ENCODE peak calls at places on chromosomes 13 and 19, in seven cellular contexts. One of them, this sample, is unnamed.

GRCh38 chr19:40147693-40148347 is 43.4 kb upstream of the MAP3K10 start:
- DNase-seq in lower lobe of right lung: no peak
- DNase-seq in GM23338: peak; percentile 8
- DNase-seq in tibial nerve: no peak
- DNase-seq in fibroblast of the aortic adventitia: peak; percentile 83
- DNase-seq in BE2C: no peak
- DNase-seq in lung: no peak
- DNase-seq in this sample: no peak

GRCh38 chr13:40315416-40316064 is 350.9 kb downstream of the FOXO1 start:
- DNase-seq in GM23338: no peak
- DNase-seq in lower lobe of right lung: no peak
- DNase-seq in tibial nerve: no peak
- DNase-seq in lung: no peak
- DNase-seq in fibroblast of the aortic adventitia: no peak
- DNase-seq in BE2C: no peak
- DNase-seq in this sample: no peak

GRCh38 chr13:88085036-88085435 is 413.9 kb downstream of the SLITRK5 start:
- DNase-seq in tibial nerve: no peak
- DNase-seq in lower lobe of right lung: no peak
- DNase-seq in GM23338: no peak
- DNase-seq in BE2C: no peak
- DNase-seq in lung: no peak
- DNase-seq in fibroblast of the aortic adventitia: no peak
- DNase-seq in this sample: no peak

GRCh38 chr19:33675501-33676124 is 53.9 kb downstream of the CHST8 start:
- DNase-seq in GM23338: no peak
- DNase-seq in fibroblast of the aortic adventitia: no peak
- DNase-seq in lower lobe of right lung: no peak
- DNase-seq in BE2C: no peak
- DNase-seq in tibial nerve: no peak
- DNase-seq in lung: no peak
- DNase-seq in this sample: no peak

GRCh38 chr13:48216204-48216711 is 16.7 kb upstream of the ITM2B start:
- DNase-seq in fibroblast of the aortic adventitia: no peak
- DNase-seq in GM23338: peak; percentile 18
- DNase-seq in tibial nerve: no peak
- DNase-seq in lung: no peak
- DNase-seq in lower lobe of right lung: no peak
- DNase-seq in BE2C: no peak
- DNase-seq in this sample: no peak

GRCh38 chr13:22696433-22696832 is 484.3 kb upstream of the SGCG start:
- DNase-seq in lower lobe of right lung: no peak
- DNase-seq in fibroblast of the aortic adventitia: no peak
- DNase-seq in tibial nerve: no peak
- DNase-seq in lung: no peak
- DNase-seq in BE2C: no peak
- DNase-seq in GM23338: peak; percentile 41
- DNase-seq in this sample: no peak

GRCh38 chr19:52070496-52070895 is 21.9 kb upstream of the ZNF432 start:
- DNase-seq in BE2C: no peak
- DNase-seq in lung: no peak
- DNase-seq in lower lobe of right lung: no peak
- DNase-seq in GM23338: no peak
- DNase-seq in fibroblast of the aortic adventitia: peak; percentile 12
- DNase-seq in tibial nerve: no peak
- DNase-seq in this sample: no peak

GRCh38 chr13:51807041-51807440 is 3.1 kb upstream of the DHRS12 start:
- DNase-seq in fibroblast of the aortic adventitia: no peak
- DNase-seq in lung: no peak
- DNase-seq in tibial nerve: no peak
- DNase-seq in lower lobe of right lung: no peak
- DNase-seq in GM23338: no peak
- DNase-seq in BE2C: no peak
- DNase-seq in this sample: no peak

GRCh38 chr13:110382830-110383229 is 75.7 kb downstream of the COL4A2 start:
- DNase-seq in lower lobe of right lung: no peak
- DNase-seq in fibroblast of the aortic adventitia: no peak
- DNase-seq in GM23338: no peak
- DNase-seq in lung: no peak
- DNase-seq in BE2C: no peak
- DNase-seq in tibial nerve: no peak
- DNase-seq in this sample: no peak

GRCh38 chr19:3073931-3074595 is 11.8 kb upstream of the TLE5 start:
- DNase-seq in BE2C: no peak
- DNase-seq in fibroblast of the aortic adventitia: no peak
- DNase-seq in GM23338: peak; percentile 46
- DNase-seq in tibial nerve: no peak
- DNase-seq in lower lobe of right lung: no peak
- DNase-seq in lung: no peak
- DNase-seq in this sample: no peak

GRCh38 chr13:43838909-43839308 is 40.6 kb downstream of the CCDC122 start:
- DNase-seq in BE2C: no peak
- DNase-seq in GM23338: no peak
- DNase-seq in lung: no peak
- DNase-seq in fibroblast of the aortic adventitia: peak; percentile 93
- DNase-seq in tibial nerve: no peak
- DNase-seq in lower lobe of right lung: no peak
- DNase-seq in this sample: no peak

GRCh38 chr13:31790992-31791391 is 51.7 kb downstream of the RXFP2 start:
- DNase-seq in BE2C: no peak
- DNase-seq in lung: no peak
- DNase-seq in lower lobe of right lung: no peak
- DNase-seq in tibial nerve: no peak
- DNase-seq in GM23338: no peak
- DNase-seq in fibroblast of the aortic adventitia: no peak
- DNase-seq in this sample: no peak

GRCh38 chr13:46716821-46717220 is 80.1 kb downstream of the ESD start:
- DNase-seq in lower lobe of right lung: no peak
- DNase-seq in BE2C: no peak
- DNase-seq in fibroblast of the aortic adventitia: no peak
- DNase-seq in GM23338: no peak
- DNase-seq in lung: no peak
- DNase-seq in tibial nerve: no peak
- DNase-seq in this sample: no peak

GRCh38 chr13:27211771-27212364 is 39.5 kb upstream of the RPL21 start:
- DNase-seq in GM23338: no peak
- DNase-seq in lower lobe of right lung: no peak
- DNase-seq in lung: no peak
- DNase-seq in fibroblast of the aortic adventitia: peak; percentile 69
- DNase-seq in BE2C: no peak
- DNase-seq in tibial nerve: no peak
- DNase-seq in this sample: no peak

GRCh38 chr13:30504081-30504480 is 38.3 kb upstream of the HMGB1 start:
- DNase-seq in BE2C: no peak
- DNase-seq in tibial nerve: no peak
- DNase-seq in GM23338: no peak
- DNase-seq in fibroblast of the aortic adventitia: peak; percentile 78
- DNase-seq in lower lobe of right lung: no peak
- DNase-seq in lung: no peak
- DNase-seq in this sample: no peak

DNA sequence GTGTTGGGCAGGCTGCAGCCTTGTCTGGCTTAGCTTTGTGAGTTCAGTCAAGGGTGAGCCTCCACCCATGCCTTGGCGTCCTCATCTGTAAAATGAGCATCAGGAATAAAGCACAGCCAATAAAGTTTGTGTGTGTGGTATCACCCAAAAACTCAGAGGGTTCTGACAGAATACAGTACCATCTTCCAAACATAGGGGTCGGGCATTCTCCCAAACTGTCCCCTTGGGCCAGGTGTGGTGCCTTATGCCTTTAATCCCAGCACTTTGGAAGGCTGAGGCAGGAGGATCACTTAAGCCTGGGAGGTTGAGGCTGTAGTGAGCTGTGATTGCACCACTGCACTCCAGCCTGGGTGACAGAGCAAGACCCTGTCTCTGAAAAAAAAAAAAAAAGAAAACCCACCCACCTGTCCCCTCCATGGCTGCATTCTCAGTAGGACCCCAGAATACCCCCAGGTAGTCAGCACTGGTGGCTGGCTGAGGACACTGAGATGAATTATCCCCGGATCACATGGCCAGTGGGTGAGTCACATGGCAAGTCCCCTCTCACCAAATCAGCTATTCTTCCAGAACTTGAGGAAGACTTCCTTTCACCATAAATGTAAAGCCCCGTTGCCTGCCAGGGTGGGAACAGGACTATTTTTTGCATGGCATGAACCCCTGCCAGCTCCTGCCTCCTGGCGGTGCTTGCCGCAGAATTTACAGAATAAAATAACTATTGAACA is 18.6 kb downstream of the POP4 start:
- DNase-seq in GM23338: peak; percentile 39
- DNase-seq in fibroblast of the aortic adventitia: no peak
- DNase-seq in lower lobe of right lung: no peak
- DNase-seq in BE2C: no peak
- DNase-seq in lung: no peak
- DNase-seq in tibial nerve: no peak
- DNase-seq in this sample: no peak
- TF ChIP-seq CTCF in GM23338: peak; percentile 9
- TF ChIP-seq CTCF in fibroblast of the aortic adventitia: no peak
- TF ChIP-seq CTCF in lower lobe of right lung: no peak
- TF ChIP-seq CTCF in BE2C: no peak
- TF ChIP-seq CTCF in lung: no peak
- TF ChIP-seq CTCF in tibial nerve: no peak
- TF ChIP-seq CTCF in this sample: no peak

DNA sequence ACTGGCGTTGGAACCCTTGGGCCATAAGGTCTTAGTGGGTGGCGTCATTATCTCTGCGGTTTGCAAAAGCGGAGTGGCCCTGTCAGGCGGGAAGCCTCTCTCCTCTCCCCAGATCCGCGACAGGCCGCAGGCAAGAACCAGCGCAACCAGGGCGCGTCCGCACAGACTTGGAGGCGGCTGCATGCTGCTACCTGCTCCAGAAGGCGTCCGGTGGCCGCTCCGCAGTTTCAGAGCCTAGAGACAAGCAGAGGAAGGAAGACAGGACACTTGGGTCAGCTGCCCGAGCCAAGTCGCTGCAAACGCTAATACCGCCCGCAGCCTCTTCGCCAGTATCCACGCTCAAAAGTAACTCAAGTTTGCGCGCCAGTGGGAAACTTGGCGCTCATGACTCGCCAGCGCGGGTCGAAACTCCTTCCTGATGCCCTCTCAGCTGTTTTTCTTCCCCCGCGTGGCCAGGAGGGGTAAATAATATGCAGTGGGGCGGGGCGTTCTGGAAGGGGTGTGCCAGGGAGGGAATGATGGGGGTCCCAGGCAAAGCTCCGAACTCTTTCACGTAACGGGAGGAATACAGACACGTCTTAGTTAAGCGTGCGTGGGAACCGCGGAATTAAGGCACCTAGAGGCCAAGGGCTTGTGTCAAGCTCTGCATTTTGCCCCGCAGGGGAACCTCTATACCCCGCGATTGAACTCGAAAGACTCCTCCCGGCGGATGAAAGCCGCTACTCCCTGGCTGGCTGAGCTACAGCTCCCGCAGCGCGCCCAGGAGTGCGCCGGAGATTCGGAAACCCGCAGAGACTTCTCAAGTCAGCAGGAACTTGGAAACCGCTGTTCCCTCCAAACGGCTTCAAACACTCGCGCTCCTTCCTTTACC is at the start of gene EDNRB:
- DNase-seq in lower lobe of right lung: peak; percentile 62
- DNase-seq in lung: peak; percentile 67
- DNase-seq in BE2C: peak; percentile 28
- DNase-seq in fibroblast of the aortic adventitia: peak; percentile 41
- DNase-seq in GM23338: peak; percentile 81
- DNase-seq in tibial nerve: peak; percentile 43
- DNase-seq in this sample: no peak
- TF ChIP-seq CTCF in lower lobe of right lung: peak; percentile 29
- TF ChIP-seq CTCF in lung: no peak
- TF ChIP-seq CTCF in BE2C: no peak
- TF ChIP-seq CTCF in fibroblast of the aortic adventitia: peak; percentile 32
- TF ChIP-seq CTCF in GM23338: no peak
- TF ChIP-seq CTCF in tibial nerve: no peak
- TF ChIP-seq CTCF in this sample: no peak

GRCh38 chr19:1247747-1248453 is 483 bp upstream of the MIDN start:
- DNase-seq in lung: peak; percentile 79
- DNase-seq in GM23338: peak; percentile 83
- DNase-seq in BE2C: no peak
- DNase-seq in lower lobe of right lung: peak; percentile 79
- DNase-seq in fibroblast of the aortic adventitia: peak; percentile 51
- DNase-seq in tibial nerve: no peak
- DNase-seq in this sample: no peak
- TF ChIP-seq CTCF in lung: no peak
- TF ChIP-seq CTCF in GM23338: peak; percentile 37
- TF ChIP-seq CTCF in BE2C: no peak
- TF ChIP-seq CTCF in lower lobe of right lung: peak; percentile 46
- TF ChIP-seq CTCF in fibroblast of the aortic adventitia: peak; percentile 28
- TF ChIP-seq CTCF in tibial nerve: peak; percentile 15
- TF ChIP-seq CTCF in this sample: no peak

DNA sequence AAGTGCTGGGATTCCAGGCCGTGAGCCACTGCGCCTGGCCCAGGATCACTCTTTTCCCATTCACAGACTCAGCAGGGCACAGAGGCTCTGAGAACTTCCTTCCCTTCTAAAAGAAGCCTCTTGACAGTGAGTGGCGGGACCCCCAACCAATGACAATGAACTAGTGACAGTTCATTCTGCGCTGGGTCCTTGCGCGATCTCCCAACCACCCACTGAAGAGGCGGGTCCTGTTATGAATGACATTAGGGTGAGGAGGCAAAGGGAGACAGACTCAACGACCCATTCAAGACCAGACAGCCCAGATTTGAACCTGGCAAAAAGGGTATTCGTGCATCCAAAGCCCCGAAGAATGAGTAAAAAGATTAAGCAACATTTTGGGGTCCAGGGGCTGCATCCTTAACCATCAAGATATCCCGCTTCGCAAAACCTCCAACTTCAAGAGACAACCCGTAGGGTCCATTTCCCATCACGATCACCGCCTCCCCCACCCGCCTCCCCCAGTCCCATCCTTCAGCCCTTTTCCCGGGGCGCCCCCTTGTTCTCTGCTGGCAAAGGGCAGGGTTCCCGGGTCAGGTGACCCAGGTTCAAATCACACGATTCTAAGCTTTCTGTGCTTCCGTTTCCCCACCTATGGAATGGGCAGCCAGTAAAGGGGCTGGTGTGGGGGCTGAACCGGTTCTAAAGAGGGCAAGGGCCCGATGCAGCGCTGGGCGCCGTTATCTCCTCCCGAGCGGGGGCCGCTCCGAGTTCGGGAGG is 719 bp downstream of the SUGP2 start:
- DNase-seq in fibroblast of the aortic adventitia: peak; percentile 93
- DNase-seq in lung: peak; percentile 95
- DNase-seq in tibial nerve: peak; percentile 81
- DNase-seq in BE2C: peak; percentile 98
- DNase-seq in GM23338: peak; percentile 98
- DNase-seq in lower lobe of right lung: peak; percentile 89
- DNase-seq in this sample: peak; percentile 70
- TF ChIP-seq CTCF in fibroblast of the aortic adventitia: no peak
- TF ChIP-seq CTCF in lung: no peak
- TF ChIP-seq CTCF in tibial nerve: no peak
- TF ChIP-seq CTCF in BE2C: no peak
- TF ChIP-seq CTCF in GM23338: peak; percentile 17
- TF ChIP-seq CTCF in lower lobe of right lung: no peak
- TF ChIP-seq CTCF in this sample: no peak